ENCODE peak calls at places on chromosome 18, in six cellular contexts. T is right lobe of liver; M is GM13976; Y is fibroblast of pulmonary artery; S is foreskin fibroblast; D is CD4-positive, alpha-beta T cell. W is an unnamed sample.
A peak's percentile ranks its signal among the peaks of the same experiment; 100 is the strongest.

GRCh38 chr18:28116461-28116860 is 60.5 kb downstream of the CDH2 start:
- DNase-seq in Y (no peak), T (no peak), D (no peak), M (no peak), S (no peak), W (no peak)

GRCh38 chr18:31929273-31929672 is 13.7 kb downstream of the TRAPPC8 start:
- DNase-seq in D (no peak), M (no peak), S (no peak), T (no peak), Y (no peak), W (no peak)

GRCh38 chr18:48290162-48290926 is 118.8 kb downstream of the ZBTB7C start:
- DNase-seq in D (no peak), S (no peak), T (no peak), M (no peak), Y (no peak), W (no peak)

GRCh38 chr18:73023975-73024374 is 156.2 kb upstream of the NETO1 start:
- DNase-seq in Y (no peak), D (no peak), T (no peak), M (no peak), S (no peak), W (no peak)

GRCh38 chr18:23380001-23380550 is 73.0 kb upstream of the RIOK3 start:
- DNase-seq in D (no peak), S (peak; percentile 26), T (no peak), Y (peak; percentile 69), M (no peak), W (no peak)

GRCh38 chr18:76943542-76944339 is 121.4 kb downstream of the ZNF236 start:
- DNase-seq in T (no peak), M (no peak), D (no peak), Y (peak; percentile 66), S (peak; percentile 88), W (no peak)

GRCh38 chr18:56890632-56891031 is 239.5 kb downstream of the WDR7 start:
- DNase-seq in M (no peak), T (no peak), Y (peak; percentile 81), D (no peak), S (peak; percentile 90), W (no peak)

GRCh38 chr18:3261393-3262233 is at the start of gene MYL12B:
- DNase-seq in S (peak; percentile 90), M (peak; percentile 86), D (peak; percentile 68), T (peak; percentile 88), Y (peak; percentile 77), W (peak; percentile 77)

GRCh38 chr18:44187090-44187489 is 493.6 kb upstream of the SETBP1 start:
- DNase-seq in S (no peak), T (no peak), M (no peak), Y (no peak), D (no peak), W (no peak)

GRCh38 chr18:12092398-12093229 is 1.0 kb upstream of the ANKRD62 start:
- DNase-seq in M (peak; percentile 69), D (no peak), T (peak; percentile 72), Y (no peak), S (no peak), W (no peak)

GRCh38 chr18:9575558-9575957 is 38.8 kb downstream of the PPP4R1 start:
- DNase-seq in S (peak; percentile 92), Y (peak; percentile 99), M (peak; percentile 38), D (no peak), T (peak; percentile 62), W (peak; percentile 76)

GRCh38 chr18:51255694-51256093 is 58.2 kb upstream of the MEX3C start:
- DNase-seq in T (no peak), Y (peak; percentile 32), S (no peak), M (no peak), D (no peak), W (no peak)

GRCh38 chr18:2627821-2628276 is 27.7 kb upstream of the SMCHD1 start:
- DNase-seq in T (no peak), D (no peak), Y (no peak), M (no peak), S (peak; percentile 61), W (peak; percentile 62)

GRCh38 chr18:79477711-79478483 is 82.2 kb downstream of the NFATC1 start:
- DNase-seq in M (no peak), S (no peak), T (peak; percentile 35), Y (no peak), D (no peak), W (peak; percentile 36)

GRCh38 chr18:50163505-50163904 is 31.4 kb downstream of the MYO5B start:
- DNase-seq in S (no peak), M (no peak), Y (no peak), D (no peak), T (no peak), W (no peak)

GRCh38 chr18:23844991-23845680 is 155.9 kb downstream of the LAMA3 start:
- DNase-seq in S (no peak), T (no peak), D (no peak), Y (peak; percentile 44), M (no peak), W (no peak)

GRCh38 chr18:40382191-40382590 is 1572.8 kb upstream of the PIK3C3 start:
- DNase-seq in S (peak; percentile 57), M (no peak), Y (no peak), D (no peak), T (no peak), W (no peak)

GRCh38 chr18:23585007-23585871 is 1.1 kb downstream of the NPC1 start:
- DNase-seq in D (no peak), T (no peak), Y (no peak), S (peak; percentile 59), M (peak; percentile 35), W (peak; percentile 58)

GRCh38 chr18:78647018-78647417 is 332.6 kb upstream of the SALL3 start:
- DNase-seq in D (no peak), Y (no peak), S (no peak), T (no peak), M (no peak), W (no peak)

GRCh38 chr18:227374-227773 is 40.5 kb downstream of the THOC1 start:
- DNase-seq in T (no peak), Y (no peak), M (no peak), D (no peak), S (no peak), W (no peak)

GRCh38 chr18:53610957-53611356 is 613.5 kb downstream of the MBD2 start:
- DNase-seq in D (no peak), T (no peak), S (no peak), M (no peak), Y (no peak), W (no peak)

GRCh38 chr18:71442830-71443229 is 1101.3 kb downstream of the CBLN2 start:
- DNase-seq in D (no peak), S (peak; percentile 18), Y (peak; percentile 88), T (no peak), M (no peak), W (no peak)

GRCh38 chr18:74899554-74899953 is 301.9 kb downstream of the ZNF407 start:
- DNase-seq in Y (peak; percentile 15), S (no peak), M (no peak), D (no peak), T (no peak), W (no peak)

GRCh38 chr18:77346446-77346845 is 96.8 kb downstream of the GALR1 start:
- DNase-seq in Y (peak; percentile 11), D (no peak), S (no peak), T (no peak), M (no peak), W (no peak)

GRCh38 chr18:59268722-59269562 is 4.3 kb downstream of the RAX start:
- DNase-seq in S (peak; percentile 37), Y (peak; percentile 27), M (peak; percentile 85), D (no peak), T (no peak), W (no peak)
- TF ChIP-seq CTCF in S (no peak), Y (no peak), M (peak; percentile 53), D (no peak), T (no peak), W (no peak)

DNA sequence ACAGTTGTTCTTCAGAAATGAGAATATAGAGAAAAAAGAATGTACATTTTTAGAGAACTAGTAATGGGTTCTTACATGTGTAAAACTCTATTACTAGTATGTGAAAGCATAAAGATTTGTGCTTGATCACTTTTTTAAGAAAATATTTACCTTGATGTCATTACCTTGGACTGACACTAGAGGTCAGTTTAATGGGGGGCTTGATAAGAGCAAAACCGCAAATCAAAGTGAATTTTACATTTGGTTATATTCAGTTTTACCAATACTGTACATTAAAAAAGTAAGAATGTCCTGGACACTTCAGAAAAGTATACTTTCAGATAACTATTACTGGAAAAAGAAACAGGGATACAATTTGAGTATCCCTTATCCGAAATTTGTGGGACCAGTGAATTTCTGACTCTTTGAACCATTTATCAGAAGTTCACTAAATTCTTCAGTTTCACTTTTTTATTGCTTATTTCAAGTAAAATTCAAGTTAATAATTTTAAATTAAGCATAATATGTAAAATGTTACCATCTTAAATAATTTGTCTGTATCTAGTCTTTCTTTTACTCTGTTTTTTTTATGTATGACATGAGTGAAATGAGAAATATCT is 1149.5 kb downstream of the DSC3 start:
- DNase-seq in Y (peak; percentile 13), M (no peak), D (no peak), S (no peak), T (no peak), W (no peak)
- TF ChIP-seq CTCF in Y (peak; percentile 57), M (no peak), D (no peak), S (peak; percentile 46), T (peak; percentile 40), W (peak; percentile 23)

GRCh38 chr18:5275872-5276271 is 19.7 kb downstream of the ZBTB14 start:
- DNase-seq in Y (no peak), M (no peak), D (no peak), T (no peak), S (no peak), W (no peak)
- TF ChIP-seq CTCF in Y (no peak), M (no peak), D (no peak), T (no peak), S (no peak), W (no peak)

GRCh38 chr18:8339958-8340357 is 269.3 kb upstream of the RAB12 start:
- DNase-seq in M (no peak), S (peak; percentile 19), T (no peak), D (no peak), Y (no peak), W (no peak)
- TF ChIP-seq CTCF in M (no peak), S (no peak), T (no peak), D (no peak), Y (no peak), W (no peak)

GRCh38 chr18:13522861-13523660 is 203.3 kb downstream of the FAM210A start:
- DNase-seq in Y (no peak), S (no peak), T (no peak), M (no peak), D (no peak), W (no peak)
- TF ChIP-seq CTCF in Y (no peak), S (no peak), T (no peak), M (no peak), D (no peak), W (no peak)

DNA sequence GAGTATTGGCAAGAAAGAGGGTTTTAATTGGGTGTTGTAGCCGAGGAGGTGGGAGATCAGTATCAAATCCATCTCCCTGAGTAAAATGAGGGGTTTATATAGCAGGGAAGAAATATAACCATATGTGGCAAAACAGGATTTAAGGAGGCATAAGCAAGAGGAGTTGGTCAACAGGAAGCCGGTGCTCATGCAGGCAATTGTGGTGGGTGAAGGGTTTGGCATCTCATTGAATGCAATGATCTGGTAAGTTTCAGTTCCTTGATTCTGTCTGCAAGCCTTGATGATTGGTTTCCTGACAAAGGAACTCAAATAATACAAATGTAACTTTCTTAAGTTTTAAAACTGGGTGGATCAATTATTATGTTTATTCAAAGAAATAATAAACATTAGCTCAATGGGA is 564.4 kb upstream of the LINC00305 start:
- DNase-seq in T (no peak), Y (no peak), M (no peak), D (no peak), S (no peak), W (no peak)
- TF ChIP-seq CTCF in T (no peak), Y (no peak), M (no peak), D (no peak), S (no peak), W (no peak)

GRCh38 chr18:7334973-7335568 is 104.2 kb downstream of the LRRC30 start:
- DNase-seq in S (no peak), T (no peak), M (no peak), Y (no peak), D (no peak), W (no peak)
- TF ChIP-seq CTCF in S (no peak), T (no peak), M (no peak), Y (no peak), D (no peak), W (no peak)

W was measured in CD14-positive monocyte.